ENCODE peak calls at places on chromosome 9, in five cellular contexts. One of them, this sample, is unnamed.

GRCh38 chr9:68895741-68896478 is 118.0 kb downstream of the PRKACG start:
- DNase-seq in RWPE1: no peak
- DNase-seq in CD8-positive, alpha-beta T cell: no peak
- DNase-seq in K562: no peak
- DNase-seq in esophagus squamous epithelium: no peak
- DNase-seq in this sample: no peak

GRCh38 chr9:93303258-93303771 is 119.4 kb downstream of the WNK2 start:
- DNase-seq in RWPE1: no peak
- DNase-seq in CD8-positive, alpha-beta T cell: no peak
- DNase-seq in K562: peak; percentile 3
- DNase-seq in esophagus squamous epithelium: no peak
- DNase-seq in this sample: no peak

GRCh38 chr9:948497-948896 is 28.0 kb upstream of the DMRT3 start:
- DNase-seq in RWPE1: no peak
- DNase-seq in CD8-positive, alpha-beta T cell: no peak
- DNase-seq in K562: no peak
- DNase-seq in esophagus squamous epithelium: no peak
- DNase-seq in this sample: no peak

GRCh38 chr9:12314589-12314988 is 378.6 kb upstream of the TYRP1 start:
- DNase-seq in RWPE1: no peak
- DNase-seq in CD8-positive, alpha-beta T cell: no peak
- DNase-seq in K562: no peak
- DNase-seq in esophagus squamous epithelium: no peak
- DNase-seq in this sample: no peak

GRCh38 chr9:21119093-21119770 is 22.4 kb downstream of the IFNW1 start:
- DNase-seq in RWPE1: no peak
- DNase-seq in CD8-positive, alpha-beta T cell: no peak
- DNase-seq in K562: no peak
- DNase-seq in esophagus squamous epithelium: no peak
- DNase-seq in this sample: no peak

GRCh38 chr9:113150670-113151591 is at the start of gene SLC31A2:
- DNase-seq in RWPE1: peak; percentile 92
- DNase-seq in CD8-positive, alpha-beta T cell: peak; percentile 84
- DNase-seq in K562: peak; percentile 95
- DNase-seq in esophagus squamous epithelium: peak; percentile 72
- DNase-seq in this sample: peak; percentile 31

GRCh38 chr9:113369583-113370140 is 7.1 kb downstream of the HDHD3 start:
- DNase-seq in RWPE1: no peak
- DNase-seq in CD8-positive, alpha-beta T cell: no peak
- DNase-seq in K562: no peak
- DNase-seq in esophagus squamous epithelium: no peak
- DNase-seq in this sample: no peak

GRCh38 chr9:127753148-127753547 is 18.1 kb upstream of the TOR2A start:
- DNase-seq in RWPE1: no peak
- DNase-seq in CD8-positive, alpha-beta T cell: no peak
- DNase-seq in K562: no peak
- DNase-seq in esophagus squamous epithelium: no peak
- DNase-seq in this sample: no peak

GRCh38 chr9:33466565-33467495 is 6.9 kb downstream of the NOL6 start:
- DNase-seq in RWPE1: peak; percentile 65
- DNase-seq in CD8-positive, alpha-beta T cell: peak; percentile 70
- DNase-seq in K562: peak; percentile 67
- DNase-seq in esophagus squamous epithelium: no peak
- DNase-seq in this sample: no peak

GRCh38 chr9:130039504-130040147 is 3.4 kb downstream of the FNBP1 start:
- DNase-seq in RWPE1: no peak
- DNase-seq in CD8-positive, alpha-beta T cell: no peak
- DNase-seq in K562: no peak
- DNase-seq in esophagus squamous epithelium: no peak
- DNase-seq in this sample: no peak

GRCh38 chr9:935348-935965 is 41.0 kb upstream of the DMRT3 start:
- DNase-seq in RWPE1: peak; percentile 29
- DNase-seq in CD8-positive, alpha-beta T cell: no peak
- DNase-seq in K562: no peak
- DNase-seq in esophagus squamous epithelium: no peak
- DNase-seq in this sample: no peak

GRCh38 chr9:81002242-81002641 is 687.1 kb downstream of the TLE1 start:
- DNase-seq in RWPE1: no peak
- DNase-seq in CD8-positive, alpha-beta T cell: peak; percentile 41
- DNase-seq in K562: no peak
- DNase-seq in esophagus squamous epithelium: no peak
- DNase-seq in this sample: no peak

GRCh38 chr9:95696701-95697100 is 178.8 kb upstream of the ERCC6L2 start:
- DNase-seq in RWPE1: no peak
- DNase-seq in CD8-positive, alpha-beta T cell: no peak
- DNase-seq in K562: no peak
- DNase-seq in esophagus squamous epithelium: no peak
- DNase-seq in this sample: no peak

GRCh38 chr9:80157561-80157983 is 585.8 kb downstream of the TLE4 start:
- DNase-seq in RWPE1: no peak
- DNase-seq in CD8-positive, alpha-beta T cell: no peak
- DNase-seq in K562: no peak
- DNase-seq in esophagus squamous epithelium: no peak
- DNase-seq in this sample: peak; percentile 8

GRCh38 chr9:130908878-130909356 is 12.3 kb upstream of the QRFP start:
- DNase-seq in RWPE1: no peak
- DNase-seq in CD8-positive, alpha-beta T cell: no peak
- DNase-seq in K562: peak; percentile 74
- DNase-seq in esophagus squamous epithelium: no peak
- DNase-seq in this sample: no peak

GRCh38 chr9:69945671-69946141 is 97.9 kb upstream of the MAMDC2 start:
- DNase-seq in RWPE1: no peak
- DNase-seq in CD8-positive, alpha-beta T cell: no peak
- DNase-seq in K562: no peak
- DNase-seq in esophagus squamous epithelium: no peak
- DNase-seq in this sample: peak; percentile 25

GRCh38 chr9:21972361-21972760 is 21.8 kb downstream of the CDKN2A start:
- DNase-seq in RWPE1: no peak
- DNase-seq in CD8-positive, alpha-beta T cell: no peak
- DNase-seq in K562: no peak
- DNase-seq in esophagus squamous epithelium: no peak
- DNase-seq in this sample: no peak

GRCh38 chr9:33468215-33468730 is 5.5 kb downstream of the NOL6 start:
- DNase-seq in RWPE1: no peak
- DNase-seq in CD8-positive, alpha-beta T cell: no peak
- DNase-seq in K562: no peak
- DNase-seq in esophagus squamous epithelium: no peak
- DNase-seq in this sample: no peak

GRCh38 chr9:69265891-69266290 is 59.1 kb upstream of the ENTREP1 start:
- DNase-seq in RWPE1: no peak
- DNase-seq in CD8-positive, alpha-beta T cell: no peak
- DNase-seq in K562: no peak
- DNase-seq in esophagus squamous epithelium: no peak
- DNase-seq in this sample: no peak

GRCh38 chr9:129317179-129318011 is 139.3 kb upstream of the IER5L start:
- DNase-seq in RWPE1: peak; percentile 57
- DNase-seq in CD8-positive, alpha-beta T cell: no peak
- DNase-seq in K562: peak; percentile 36
- DNase-seq in esophagus squamous epithelium: no peak
- DNase-seq in this sample: no peak

GRCh38 chr9:35903049-35903448 is 3.0 kb upstream of the HRCT1 start:
- DNase-seq in RWPE1: peak; percentile 72
- DNase-seq in CD8-positive, alpha-beta T cell: no peak
- DNase-seq in K562: peak; percentile 51
- DNase-seq in esophagus squamous epithelium: no peak
- DNase-seq in this sample: no peak

GRCh38 chr9:82555408-82555807 is 507.5 kb downstream of the RASEF start:
- DNase-seq in RWPE1: no peak
- DNase-seq in CD8-positive, alpha-beta T cell: no peak
- DNase-seq in K562: no peak
- DNase-seq in esophagus squamous epithelium: no peak
- DNase-seq in this sample: no peak

GRCh38 chr9:129350143-129350935 is 172.3 kb upstream of the IER5L start:
- DNase-seq in RWPE1: no peak
- DNase-seq in CD8-positive, alpha-beta T cell: no peak
- DNase-seq in K562: no peak
- DNase-seq in esophagus squamous epithelium: no peak
- DNase-seq in this sample: no peak

DNA sequence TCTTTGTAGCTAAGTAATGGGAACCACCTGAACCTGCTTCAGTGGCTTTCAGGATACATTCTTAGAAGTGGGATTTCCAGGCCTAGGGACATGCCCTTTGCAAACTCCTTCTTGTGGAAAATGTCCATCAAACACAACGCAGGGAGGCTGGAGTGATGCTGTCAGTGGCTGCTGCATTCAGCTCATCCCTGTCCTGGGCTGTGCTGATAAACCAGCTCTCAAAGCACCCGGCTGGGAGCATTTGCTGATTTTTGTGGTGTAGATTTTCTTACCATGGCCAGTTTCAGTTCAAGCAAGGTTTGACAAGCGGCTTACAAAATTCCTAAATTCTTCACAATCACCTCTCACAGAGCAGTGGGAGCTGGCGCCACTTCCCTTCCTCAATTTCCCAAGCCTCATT is 28.2 kb downstream of the FAM163B start:
- DNase-seq in RWPE1: no peak
- DNase-seq in CD8-positive, alpha-beta T cell: no peak
- DNase-seq in K562: no peak
- DNase-seq in esophagus squamous epithelium: no peak
- DNase-seq in this sample: no peak
- TF ChIP-seq CTCF in RWPE1: no peak
- TF ChIP-seq CTCF in CD8-positive, alpha-beta T cell: no peak
- TF ChIP-seq CTCF in K562: no peak
- TF ChIP-seq CTCF in esophagus squamous epithelium: no peak
- TF ChIP-seq CTCF in this sample: no peak

GRCh38 chr9:134459573-134459972 is 133.3 kb downstream of the RXRA start:
- DNase-seq in RWPE1: no peak
- DNase-seq in CD8-positive, alpha-beta T cell: no peak
- DNase-seq in K562: no peak
- DNase-seq in esophagus squamous epithelium: no peak
- DNase-seq in this sample: no peak

GRCh38 chr9:134458111-134458845 is 132.0 kb downstream of the RXRA start:
- DNase-seq in RWPE1: no peak
- DNase-seq in CD8-positive, alpha-beta T cell: no peak
- DNase-seq in K562: no peak
- DNase-seq in esophagus squamous epithelium: no peak
- DNase-seq in this sample: no peak

GRCh38 chr9:134460206-134460605 is 134.0 kb downstream of the RXRA start:
- DNase-seq in RWPE1: no peak
- DNase-seq in CD8-positive, alpha-beta T cell: no peak
- DNase-seq in K562: no peak
- DNase-seq in esophagus squamous epithelium: no peak
- DNase-seq in this sample: no peak

GRCh38 chr9:134460904-134461303 is 134.6 kb downstream of the RXRA start:
- DNase-seq in RWPE1: no peak
- DNase-seq in CD8-positive, alpha-beta T cell: no peak
- DNase-seq in K562: no peak
- DNase-seq in esophagus squamous epithelium: no peak
- DNase-seq in this sample: no peak

GRCh38 chr9:134459164-134459563 is 132.9 kb downstream of the RXRA start:
- DNase-seq in RWPE1: no peak
- DNase-seq in CD8-positive, alpha-beta T cell: no peak
- DNase-seq in K562: peak; percentile 41
- DNase-seq in esophagus squamous epithelium: no peak
- DNase-seq in this sample: no peak
- TF ChIP-seq CTCF in RWPE1: no peak
- TF ChIP-seq CTCF in CD8-positive, alpha-beta T cell: no peak
- TF ChIP-seq CTCF in K562: no peak
- TF ChIP-seq CTCF in esophagus squamous epithelium: no peak
- TF ChIP-seq CTCF in this sample: no peak

DNA sequence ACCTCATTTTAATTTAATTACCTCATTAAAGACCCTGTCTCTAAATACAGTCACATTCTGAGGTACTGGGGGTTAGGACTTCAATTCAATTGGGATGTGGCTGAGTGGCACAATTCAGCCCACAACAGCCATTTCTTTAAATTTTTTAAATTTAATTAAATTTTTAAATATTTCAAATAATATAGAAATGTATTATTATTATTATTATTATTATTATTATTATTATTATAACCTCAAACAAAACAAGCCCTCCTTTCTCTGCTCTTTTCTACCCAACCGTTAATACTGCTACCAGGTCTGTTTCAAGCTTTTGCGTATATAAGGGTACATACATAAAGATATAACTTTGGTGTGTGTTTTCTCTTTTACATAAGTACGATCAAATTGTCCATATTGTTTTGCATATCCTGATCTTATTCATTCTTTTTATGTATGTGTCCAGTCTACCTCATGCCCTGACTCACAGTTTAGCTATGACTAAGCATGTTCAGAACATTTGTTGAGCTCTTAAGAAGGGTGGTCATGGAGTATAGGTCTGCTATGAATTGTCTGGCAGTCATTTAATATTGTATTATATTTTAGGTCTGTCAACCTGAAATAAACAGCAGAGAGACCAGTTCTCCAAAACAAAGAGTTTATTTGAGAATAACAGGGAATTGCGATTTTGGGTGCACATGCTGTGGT is 16.1 kb upstream of the RAB14 start:
- DNase-seq in RWPE1: peak; percentile 60
- DNase-seq in CD8-positive, alpha-beta T cell: no peak
- DNase-seq in K562: peak; percentile 22
- DNase-seq in esophagus squamous epithelium: no peak
- DNase-seq in this sample: no peak
- TF ChIP-seq CTCF in RWPE1: no peak
- TF ChIP-seq CTCF in CD8-positive, alpha-beta T cell: no peak
- TF ChIP-seq CTCF in K562: no peak
- TF ChIP-seq CTCF in esophagus squamous epithelium: no peak
- TF ChIP-seq CTCF in this sample: no peak

DNA sequence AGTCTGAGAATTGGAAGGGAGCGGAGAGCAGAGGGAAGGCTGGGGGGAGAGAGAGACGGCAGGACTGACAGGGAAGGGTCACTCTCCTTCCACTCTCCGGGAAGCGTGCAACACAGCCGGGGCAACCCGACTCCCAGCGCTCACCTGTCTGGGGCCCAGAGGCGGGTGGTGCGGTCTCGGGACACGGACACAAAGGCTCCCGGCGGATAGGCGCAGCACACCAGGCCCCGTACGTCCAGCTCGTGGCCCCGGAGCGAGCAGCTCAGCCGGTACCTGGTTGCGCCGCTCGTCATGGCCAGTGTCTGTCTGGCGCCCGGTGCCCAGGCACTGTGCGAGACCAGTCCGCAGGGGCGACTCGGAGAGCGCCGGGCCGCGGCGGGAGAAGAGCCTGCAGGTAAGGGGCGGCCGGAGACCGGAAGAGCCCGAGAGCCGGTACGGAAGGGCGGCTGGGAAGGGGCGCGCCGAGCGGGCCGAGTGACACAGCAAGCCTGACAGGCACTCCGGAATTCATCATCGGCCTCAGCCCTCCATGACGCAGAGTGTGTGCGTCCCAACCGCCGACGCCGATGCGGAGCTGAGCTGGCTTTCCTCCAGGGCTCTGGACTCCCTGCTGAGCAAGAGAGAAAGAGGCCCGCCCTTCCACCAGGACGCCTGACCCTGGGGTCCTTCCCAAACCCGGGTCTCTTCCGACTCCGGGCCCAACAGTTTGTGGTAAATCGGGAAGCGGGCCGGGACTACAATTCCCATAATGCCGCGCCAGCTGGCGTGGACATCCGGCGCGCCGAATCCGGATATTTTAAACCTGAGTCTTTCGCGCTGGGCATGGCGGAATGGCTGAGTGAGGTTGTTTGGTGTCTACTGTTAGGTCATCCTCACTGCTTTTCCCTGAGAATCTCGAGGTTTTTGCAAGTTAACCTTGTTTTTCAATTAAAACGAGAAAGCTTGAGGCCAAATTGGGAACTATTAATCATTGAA is at the start of gene PLAA:
- DNase-seq in RWPE1: peak; percentile 90
- DNase-seq in CD8-positive, alpha-beta T cell: peak; percentile 87
- DNase-seq in K562: peak; percentile 48
- DNase-seq in esophagus squamous epithelium: peak; percentile 71
- DNase-seq in this sample: peak; percentile 60
- TF ChIP-seq CTCF in RWPE1: no peak
- TF ChIP-seq CTCF in CD8-positive, alpha-beta T cell: no peak
- TF ChIP-seq CTCF in K562: no peak
- TF ChIP-seq CTCF in esophagus squamous epithelium: no peak
- TF ChIP-seq CTCF in this sample: no peak

GRCh38 chr9:3346549-3346948 is 179.3 kb downstream of the RFX3 start:
- DNase-seq in RWPE1: no peak
- DNase-seq in CD8-positive, alpha-beta T cell: no peak
- DNase-seq in K562: no peak
- DNase-seq in esophagus squamous epithelium: no peak
- DNase-seq in this sample: no peak
- TF ChIP-seq CTCF in RWPE1: no peak
- TF ChIP-seq CTCF in CD8-positive, alpha-beta T cell: no peak
- TF ChIP-seq CTCF in K562: no peak
- TF ChIP-seq CTCF in esophagus squamous epithelium: no peak
- TF ChIP-seq CTCF in this sample: no peak

This sample was measured in AG09319.